ENCODE peak calls at places on chromosomes 12 and 14, in seven cellular contexts. Q, H, B, Z, I, T and E are unnamed samples.

GRCh38 chr14:94897583-94897982 is 127.7 kb upstream of the GSC start:
- DNase-seq in I (no peak), Q (no peak), B (no peak), Z (no peak), H (no peak), T (no peak), E (no peak)

GRCh38 chr12:78671295-78671694 is 193.3 kb upstream of the SYT1 start:
- DNase-seq in I (peak; percentile 87), H (no peak), Q (peak; percentile 91), T (no peak), B (no peak), Z (no peak), E (no peak)

GRCh38 chr14:69037790-69038448 is 58.8 kb upstream of the ACTN1 start:
- DNase-seq in I (no peak), Q (no peak), Z (no peak), T (no peak), B (no peak), H (no peak), E (no peak)

GRCh38 chr12:12992418-12993175 is 7.5 kb downstream of the HEBP1 start:
- DNase-seq in B (peak; percentile 74), Z (no peak), H (no peak), T (no peak), Q (peak; percentile 89), I (peak; percentile 94), E (no peak)

GRCh38 chr12:60494249-60494648 is 898.4 kb downstream of the SLC16A7 start:
- DNase-seq in T (no peak), Q (peak; percentile 47), I (peak; percentile 76), H (no peak), Z (no peak), B (peak; percentile 2), E (no peak)

GRCh38 chr12:127509066-127509778 is 757.7 kb upstream of the TMEM132C start:
- DNase-seq in I (peak; percentile 52), T (no peak), Q (peak; percentile 90), B (no peak), Z (no peak), H (no peak), E (no peak)

GRCh38 chr12:126338031-126338441 is 1272.8 kb downstream of the AACS start:
- DNase-seq in I (peak; percentile 65), Q (no peak), H (no peak), Z (no peak), B (no peak), T (no peak), E (no peak)

GRCh38 chr14:70642313-70643235 is 858 bp downstream of the TTC9 start:
- DNase-seq in Q (no peak), B (no peak), Z (peak; percentile 29), H (peak; percentile 11), I (no peak), T (no peak), E (no peak)

GRCh38 chr14:101817511-101818001 is 56.0 kb downstream of the PPP2R5C start:
- DNase-seq in Z (no peak), B (no peak), Q (no peak), H (no peak), I (no peak), T (no peak), E (no peak)

GRCh38 chr14:72634910-72635647 is 258.8 kb downstream of the DPF3 start:
- DNase-seq in Z (no peak), H (no peak), Q (no peak), B (no peak), T (no peak), I (no peak), E (no peak)

GRCh38 chr14:95507701-95508103 is 8.7 kb downstream of the SYNE3 start:
- DNase-seq in H (no peak), B (peak; percentile 57), I (peak; percentile 65), Q (peak; percentile 80), T (no peak), Z (no peak), E (peak; percentile 49)

GRCh38 chr14:67137744-67138371 is 51.4 kb upstream of the GARIN2 start:
- DNase-seq in I (peak; percentile 33), B (peak; percentile 20), Q (peak; percentile 28), T (no peak), Z (no peak), H (no peak), E (no peak)

GRCh38 chr12:116273813-116274551 is 3.5 kb downstream of the MED13L start:
- DNase-seq in Z (no peak), H (no peak), Q (no peak), B (no peak), I (no peak), T (no peak), E (no peak)